ENCODE peak calls at places on chromosomes 7 and 10, in four cellular contexts. S, E, F and B are unnamed samples.

GRCh38 chr10:78212134-78212785 is 178.6 kb downstream of the RPS24 start:
- DNase-seq in F (no peak), S (peak; percentile 58), E (no peak), B (no peak)

GRCh38 chr7:71482284-71482683 is 350.3 kb downstream of the GALNT17 start:
- DNase-seq in S (no peak), F (no peak), E (no peak), B (no peak)

GRCh38 chr10:44985175-44985681 is 6.6 kb upstream of the DEPP1 start:
- DNase-seq in F (no peak), S (no peak), E (no peak), B (no peak)

GRCh38 chr10:67668448-67668847 is 27.5 kb downstream of the CTNNA3 start:
- DNase-seq in F (no peak), E (no peak), S (no peak), B (no peak)

GRCh38 chr10:128440513-128441160 is 314.4 kb upstream of the MKI67 start:
- DNase-seq in S (no peak), F (no peak), E (no peak), B (no peak)

GRCh38 chr10:52701647-52702046 is 70.9 kb downstream of the MBL2 start:
- DNase-seq in E (no peak), S (no peak), F (peak; percentile 3), B (no peak)

GRCh38 chr10:37488792-37489657 is 363.6 kb downstream of the ANKRD30A start:
- DNase-seq in E (no peak), S (no peak), F (no peak), B (peak; percentile 64)

GRCh38 chr10:69745698-69746097 is 56.0 kb upstream of the COL13A1 start:
- DNase-seq in F (no peak), S (no peak), E (no peak), B (peak; percentile 71)

GRCh38 chr7:14761506-14762296 is 140.8 kb downstream of the DGKB start:
- DNase-seq in E (no peak), S (peak; percentile 73), F (peak; percentile 66), B (peak; percentile 49)

GRCh38 chr7:131110294-131111080 is 217.2 kb upstream of the MKLN1 start:
- DNase-seq in E (no peak), S (no peak), F (no peak), B (peak; percentile 76)

GRCh38 chr10:772227-772637 is 82.8 kb upstream of the DIP2C start:
- DNase-seq in F (no peak), E (peak; percentile 17), S (no peak), B (no peak)

GRCh38 chr10:101066890-101067355 is 5.1 kb downstream of the KAZALD1 start:
- DNase-seq in E (no peak), F (no peak), S (peak; percentile 36), B (peak; percentile 83)

GRCh38 chr7:151038951-151039849 is 9.1 kb upstream of the ASIC3 start:
- DNase-seq in E (no peak), F (no peak), S (peak; percentile 70), B (peak; percentile 99)

GRCh38 chr10:101063548-101064414 is 2.0 kb downstream of the KAZALD1 start:
- DNase-seq in E (no peak), S (no peak), F (no peak), B (peak; percentile 69)

GRCh38 chr7:98921608-98922372 is 43.5 kb downstream of the TRRAP start:
- DNase-seq in F (no peak), S (no peak), E (no peak), B (no peak)

GRCh38 chr10:89664206-89664605 is 19.2 kb upstream of the PANK1 start:
- DNase-seq in F (no peak), E (no peak), S (no peak), B (no peak)

GRCh38 chr10:93841930-93842329 is 51.8 kb upstream of the SLC35G1 start:
- DNase-seq in F (no peak), S (no peak), E (no peak), B (no peak)

GRCh38 chr10:125121003-125121402 is 39.4 kb downstream of the CTBP2 start:
- DNase-seq in F (no peak), E (no peak), S (no peak), B (no peak)

GRCh38 chr7:101996131-101996691 is 178.8 kb downstream of the CUX1 start:
- DNase-seq in S (no peak), E (no peak), F (no peak), B (peak; percentile 18)

GRCh38 chr7:151786241-151786640 is 90.7 kb downstream of the PRKAG2 start:
- DNase-seq in E (no peak), S (no peak), F (no peak), B (no peak)

GRCh38 chr10:106942035-106942662 is 222.4 kb downstream of the SORCS1 start:
- DNase-seq in F (no peak), S (no peak), E (no peak), B (no peak)

GRCh38 chr7:155356323-155357105 is 58.8 kb downstream of the INSIG1 start:
- DNase-seq in E (no peak), F (no peak), S (no peak), B (peak; percentile 88)

GRCh38 chr10:12405342-12406320 is 56.3 kb downstream of the CAMK1D start:
- DNase-seq in S (no peak), F (no peak), E (no peak), B (no peak)

GRCh38 chr7:151157645-151158329 is 9.7 kb downstream of the GBX1 start:
- DNase-seq in E (no peak), F (no peak), S (no peak), B (no peak)

GRCh38 chr7:151756076-151756731 is 120.7 kb downstream of the PRKAG2 start:
- DNase-seq in E (no peak), S (no peak), F (no peak), B (peak; percentile 93)

GRCh38 chr10:77207182-77208165 is 430.1 kb downstream of the KCNMA1 start:
- DNase-seq in S (no peak), E (no peak), F (no peak), B (no peak)

GRCh38 chr10:114401195-114401741 is 3.0 kb downstream of the AFAP1L2 start:
- DNase-seq in S (peak; percentile 55), E (no peak), F (no peak), B (no peak)

GRCh38 chr10:68327889-68328786 is 3.7 kb upstream of the HNRNPH3 start:
- DNase-seq in F (no peak), S (no peak), E (no peak), B (peak; percentile 82)

GRCh38 chr7:48660482-48660881 is 263.9 kb upstream of the CDC14C start:
- DNase-seq in S (no peak), F (no peak), E (no peak), B (no peak)

GRCh38 chr7:22782616-22783232 is 39.9 kb downstream of the TOMM7 start:
- DNase-seq in E (peak; percentile 80), F (no peak), S (peak; percentile 65), B (no peak)

GRCh38 chr7:24926623-24927539 is 53.1 kb downstream of the OSBPL3 start:
- DNase-seq in F (peak; percentile 53), E (no peak), S (no peak), B (peak; percentile 58)

DNA sequence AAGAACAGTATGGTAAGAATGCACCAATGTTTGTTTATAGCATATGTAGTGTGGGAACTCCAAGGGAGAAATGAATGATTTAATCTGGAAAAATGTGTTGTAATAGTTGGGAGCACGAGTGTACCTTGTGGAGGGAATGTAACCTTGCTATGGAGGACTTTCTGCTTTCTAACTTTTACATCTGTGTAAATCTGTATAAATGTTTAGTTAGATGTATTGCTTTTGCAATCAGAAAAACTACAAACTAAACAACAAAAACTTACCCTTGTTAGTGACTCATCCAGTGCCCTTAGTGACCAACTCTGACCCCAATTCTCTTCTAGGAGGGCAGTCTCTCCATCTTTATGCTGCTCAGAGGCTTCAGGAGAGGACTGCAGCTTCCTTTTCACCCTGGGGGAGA is 89.3 kb downstream of the CCNY start:
- DNase-seq in F (no peak), E (no peak), S (no peak), B (no peak)
- TF ChIP-seq CTCF in F (peak; percentile 31), E (no peak), S (no peak), B (no peak)

GRCh38 chr10:72243822-72244437 is 27.9 kb upstream of the ASCC1 start:
- DNase-seq in F (peak; percentile 80), S (peak; percentile 38), E (no peak), B (peak; percentile 83)
- TF ChIP-seq CTCF in F (peak; percentile 62), S (no peak), E (peak; percentile 39), B (peak; percentile 50)

DNA sequence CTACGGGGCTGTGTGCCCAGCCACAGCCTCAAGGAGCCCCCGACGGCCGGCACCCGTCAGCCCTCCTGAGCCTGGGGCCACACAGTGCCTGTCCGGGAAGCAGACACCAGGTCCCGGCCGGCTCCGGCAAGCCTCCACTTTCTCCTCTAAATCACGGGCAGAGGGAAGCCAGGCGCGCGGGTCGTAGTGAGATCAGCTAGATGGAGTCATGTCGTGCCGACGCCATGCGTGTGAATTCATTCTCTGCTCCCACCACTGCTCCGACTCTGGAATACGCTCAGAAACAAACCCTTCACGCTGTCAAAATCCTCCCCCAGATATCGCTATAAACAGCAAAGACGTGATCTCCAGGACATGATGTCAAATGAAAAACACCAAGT is 93.7 kb upstream of the DNAAF5 start:
- DNase-seq in S (no peak), F (no peak), E (no peak), B (peak; percentile 76)
- TF ChIP-seq CTCF in S (no peak), F (no peak), E (no peak), B (no peak)

DNA sequence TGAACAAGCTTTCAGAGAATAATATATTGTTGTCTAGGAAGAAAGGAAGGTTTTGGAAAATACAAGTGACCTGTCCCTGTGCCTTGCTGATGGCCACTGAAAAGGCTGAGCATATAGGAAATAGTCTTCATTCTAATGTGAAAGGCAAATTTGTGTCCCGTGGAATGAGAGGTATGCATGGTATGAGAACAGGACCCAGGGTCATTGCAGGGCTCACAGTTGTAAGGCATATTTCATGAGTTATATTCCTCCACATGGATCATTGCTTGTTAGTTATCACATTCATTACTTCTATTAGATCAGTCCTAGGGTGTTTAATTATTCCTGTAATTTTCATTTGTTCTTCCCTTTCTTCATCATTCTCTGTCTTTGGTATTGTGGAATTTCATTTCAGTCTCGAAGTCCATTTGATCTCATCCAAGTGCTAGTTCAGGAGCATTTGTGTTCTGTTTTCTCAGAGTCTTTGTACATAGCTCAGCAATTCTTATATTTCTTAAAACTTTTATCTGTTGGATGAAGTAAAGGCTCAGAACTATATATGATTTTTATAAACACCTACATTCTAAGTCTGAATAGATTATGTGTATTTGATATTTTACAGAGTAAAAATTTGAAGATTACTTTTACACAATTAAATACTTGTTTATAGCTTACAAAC is 39.4 kb upstream of the ARHGAP21 start:
- DNase-seq in S (no peak), E (no peak), F (no peak), B (peak; percentile 53)
- TF ChIP-seq CTCF in S (no peak), E (no peak), F (no peak), B (no peak)

DNA sequence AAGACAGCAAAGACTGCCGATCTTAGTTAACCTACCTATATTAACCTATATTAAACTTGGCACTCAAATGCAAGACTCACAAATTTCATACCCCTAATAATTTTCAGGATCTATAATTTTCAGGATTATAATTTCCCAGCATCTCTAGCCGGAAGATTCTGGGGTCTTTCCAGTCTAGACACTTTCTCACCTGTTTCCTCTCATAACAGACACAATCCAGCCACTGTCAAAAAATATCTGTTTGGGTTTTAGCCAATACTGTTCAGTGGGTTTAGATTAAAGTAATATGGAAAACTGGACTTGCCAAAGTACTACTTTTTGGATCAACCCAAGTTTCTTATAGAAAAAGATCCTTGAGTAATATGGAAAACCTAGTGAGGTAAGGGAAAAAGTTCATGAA is 62.1 kb upstream of the NEBL start:
- DNase-seq in F (no peak), S (no peak), E (no peak), B (no peak)
- TF ChIP-seq CTCF in F (no peak), S (no peak), E (no peak), B (no peak)

GRCh38 chr7:74364061-74364460 is 74.9 kb downstream of the CLIP2 start:
- DNase-seq in F (no peak), S (no peak), E (no peak), B (peak; percentile 50)
- TF ChIP-seq CTCF in F (peak; percentile 18), S (no peak), E (no peak), B (peak; percentile 19)